ENCODE peak calls at places on chromosome 5, in five cellular contexts. One of them, this sample, is unnamed.

GRCh38 chr5:133245191-133246052 is 193.6 kb downstream of the HSPA4 start:
- DNase-seq in upper lobe of left lung: no peak
- DNase-seq in esophagus squamous epithelium: no peak
- DNase-seq in cardiac muscle cell: no peak
- DNase-seq in sigmoid colon: no peak
- DNase-seq in this sample: no peak

GRCh38 chr5:110075656-110076055 is 385.9 kb downstream of the MAN2A1 start:
- DNase-seq in upper lobe of left lung: no peak
- DNase-seq in esophagus squamous epithelium: no peak
- DNase-seq in cardiac muscle cell: no peak
- DNase-seq in sigmoid colon: no peak
- DNase-seq in this sample: no peak

GRCh38 chr5:67065237-67065636 is 131.4 kb downstream of the CD180 start:
- DNase-seq in upper lobe of left lung: no peak
- DNase-seq in esophagus squamous epithelium: no peak
- DNase-seq in cardiac muscle cell: peak; percentile 28
- DNase-seq in sigmoid colon: no peak
- DNase-seq in this sample: no peak

GRCh38 chr5:121949885-121950284 is 11.9 kb upstream of the SRFBP1 start:
- DNase-seq in upper lobe of left lung: no peak
- DNase-seq in esophagus squamous epithelium: no peak
- DNase-seq in cardiac muscle cell: peak; percentile 72
- DNase-seq in sigmoid colon: no peak
- DNase-seq in this sample: no peak

GRCh38 chr5:171494452-171495121 is 75.1 kb downstream of the FGF18 start:
- DNase-seq in upper lobe of left lung: peak; percentile 83
- DNase-seq in esophagus squamous epithelium: no peak
- DNase-seq in cardiac muscle cell: peak; percentile 79
- DNase-seq in sigmoid colon: peak; percentile 82
- DNase-seq in this sample: no peak

GRCh38 chr5:61304611-61305369 is 27.3 kb upstream of the ZSWIM6 start:
- DNase-seq in upper lobe of left lung: peak; percentile 27
- DNase-seq in esophagus squamous epithelium: no peak
- DNase-seq in cardiac muscle cell: no peak
- DNase-seq in sigmoid colon: no peak
- DNase-seq in this sample: no peak

GRCh38 chr5:173078878-173079277 is 22.7 kb downstream of the CREBRF start:
- DNase-seq in upper lobe of left lung: no peak
- DNase-seq in esophagus squamous epithelium: no peak
- DNase-seq in cardiac muscle cell: no peak
- DNase-seq in sigmoid colon: no peak
- DNase-seq in this sample: no peak

GRCh38 chr5:116320486-116320885 is 235.7 kb downstream of the COMMD10 start:
- DNase-seq in upper lobe of left lung: no peak
- DNase-seq in esophagus squamous epithelium: no peak
- DNase-seq in cardiac muscle cell: no peak
- DNase-seq in sigmoid colon: no peak
- DNase-seq in this sample: no peak

GRCh38 chr5:55096860-55097259 is 5.6 kb upstream of the GZMA start:
- DNase-seq in upper lobe of left lung: no peak
- DNase-seq in esophagus squamous epithelium: no peak
- DNase-seq in cardiac muscle cell: no peak
- DNase-seq in sigmoid colon: no peak
- DNase-seq in this sample: no peak

GRCh38 chr5:58939664-58940063 is 356.8 kb downstream of the RAB3C start:
- DNase-seq in upper lobe of left lung: no peak
- DNase-seq in esophagus squamous epithelium: no peak
- DNase-seq in cardiac muscle cell: no peak
- DNase-seq in sigmoid colon: no peak
- DNase-seq in this sample: no peak

GRCh38 chr5:116442095-116442534 is 132.5 kb downstream of the SEMA6A start:
- DNase-seq in upper lobe of left lung: no peak
- DNase-seq in esophagus squamous epithelium: no peak
- DNase-seq in cardiac muscle cell: no peak
- DNase-seq in sigmoid colon: no peak
- DNase-seq in this sample: no peak

GRCh38 chr5:141654298-141654697 is 3.1 kb upstream of the FCHSD1 start:
- DNase-seq in upper lobe of left lung: no peak
- DNase-seq in esophagus squamous epithelium: no peak
- DNase-seq in cardiac muscle cell: no peak
- DNase-seq in sigmoid colon: no peak
- DNase-seq in this sample: no peak

GRCh38 chr5:140041099-140041491 is 2.0 kb downstream of the NRG2 start:
- DNase-seq in upper lobe of left lung: no peak
- DNase-seq in esophagus squamous epithelium: no peak
- DNase-seq in cardiac muscle cell: no peak
- DNase-seq in sigmoid colon: no peak
- DNase-seq in this sample: no peak

GRCh38 chr5:151233576-151234202 is 9.8 kb upstream of the CCDC69 start:
- DNase-seq in upper lobe of left lung: no peak
- DNase-seq in esophagus squamous epithelium: no peak
- DNase-seq in cardiac muscle cell: no peak
- DNase-seq in sigmoid colon: no peak
- DNase-seq in this sample: no peak

GRCh38 chr5:115843444-115844130 is 1.9 kb downstream of the AP3S1 start:
- DNase-seq in upper lobe of left lung: no peak
- DNase-seq in esophagus squamous epithelium: no peak
- DNase-seq in cardiac muscle cell: no peak
- DNase-seq in sigmoid colon: no peak
- DNase-seq in this sample: no peak

GRCh38 chr5:43019615-43020293 is 20.4 kb downstream of the ANXA2R start:
- DNase-seq in upper lobe of left lung: peak; percentile 36
- DNase-seq in esophagus squamous epithelium: peak; percentile 62
- DNase-seq in cardiac muscle cell: peak; percentile 71
- DNase-seq in sigmoid colon: no peak
- DNase-seq in this sample: peak; percentile 77

GRCh38 chr5:172691886-172692285 is 50.8 kb downstream of the NEURL1B start:
- DNase-seq in upper lobe of left lung: no peak
- DNase-seq in esophagus squamous epithelium: no peak
- DNase-seq in cardiac muscle cell: no peak
- DNase-seq in sigmoid colon: peak; percentile 65
- DNase-seq in this sample: no peak

GRCh38 chr5:56825222-56825824 is 10.0 kb downstream of the MAP3K1 start:
- DNase-seq in upper lobe of left lung: no peak
- DNase-seq in esophagus squamous epithelium: no peak
- DNase-seq in cardiac muscle cell: peak; percentile 34
- DNase-seq in sigmoid colon: no peak
- DNase-seq in this sample: no peak

GRCh38 chr5:135466178-135467050 is 14.3 kb upstream of the TIFAB start:
- DNase-seq in upper lobe of left lung: peak; percentile 93
- DNase-seq in esophagus squamous epithelium: no peak
- DNase-seq in cardiac muscle cell: peak; percentile 89
- DNase-seq in sigmoid colon: peak; percentile 87
- DNase-seq in this sample: peak; percentile 16

GRCh38 chr5:16152601-16153568 is 26.7 kb downstream of the MARCHF11 start:
- DNase-seq in upper lobe of left lung: no peak
- DNase-seq in esophagus squamous epithelium: no peak
- DNase-seq in cardiac muscle cell: no peak
- DNase-seq in sigmoid colon: no peak
- DNase-seq in this sample: no peak

GRCh38 chr5:135194573-135195266 is 160.7 kb upstream of the PITX1 start:
- DNase-seq in upper lobe of left lung: no peak
- DNase-seq in esophagus squamous epithelium: no peak
- DNase-seq in cardiac muscle cell: no peak
- DNase-seq in sigmoid colon: peak; percentile 62
- DNase-seq in this sample: no peak

GRCh38 chr5:81140942-81141341 is 92.2 kb upstream of the CKMT2 start:
- DNase-seq in upper lobe of left lung: no peak
- DNase-seq in esophagus squamous epithelium: no peak
- DNase-seq in cardiac muscle cell: no peak
- DNase-seq in sigmoid colon: no peak
- DNase-seq in this sample: no peak

GRCh38 chr5:14240366-14240765 is 97.2 kb downstream of the TRIO start:
- DNase-seq in upper lobe of left lung: no peak
- DNase-seq in esophagus squamous epithelium: no peak
- DNase-seq in cardiac muscle cell: no peak
- DNase-seq in sigmoid colon: no peak
- DNase-seq in this sample: no peak

GRCh38 chr5:109529520-109529919 is 119.7 kb upstream of the PJA2 start:
- DNase-seq in upper lobe of left lung: no peak
- DNase-seq in esophagus squamous epithelium: no peak
- DNase-seq in cardiac muscle cell: no peak
- DNase-seq in sigmoid colon: no peak
- DNase-seq in this sample: no peak

GRCh38 chr5:136642976-136643375 is 277.6 kb upstream of the TRPC7 start:
- DNase-seq in upper lobe of left lung: no peak
- DNase-seq in esophagus squamous epithelium: no peak
- DNase-seq in cardiac muscle cell: no peak
- DNase-seq in sigmoid colon: no peak
- DNase-seq in this sample: no peak

GRCh38 chr5:61178702-61179101 is 16.4 kb upstream of the SMIM15 start:
- DNase-seq in upper lobe of left lung: no peak
- DNase-seq in esophagus squamous epithelium: no peak
- DNase-seq in cardiac muscle cell: no peak
- DNase-seq in sigmoid colon: no peak
- DNase-seq in this sample: no peak

GRCh38 chr5:24142346-24142745 is 502.4 kb downstream of the CDH10 start:
- DNase-seq in upper lobe of left lung: no peak
- DNase-seq in esophagus squamous epithelium: no peak
- DNase-seq in cardiac muscle cell: no peak
- DNase-seq in sigmoid colon: no peak
- DNase-seq in this sample: no peak

GRCh38 chr5:104998572-104998971 is 1436.0 kb upstream of the NUDT12 start:
- DNase-seq in upper lobe of left lung: no peak
- DNase-seq in esophagus squamous epithelium: no peak
- DNase-seq in cardiac muscle cell: no peak
- DNase-seq in sigmoid colon: no peak
- DNase-seq in this sample: no peak

GRCh38 chr5:160852049-160852448 is at the start of gene ATP10B:
- DNase-seq in upper lobe of left lung: no peak
- DNase-seq in esophagus squamous epithelium: no peak
- DNase-seq in cardiac muscle cell: no peak
- DNase-seq in sigmoid colon: no peak
- DNase-seq in this sample: no peak

GRCh38 chr5:168282120-168282519 is 9.3 kb upstream of the WWC1 start:
- DNase-seq in upper lobe of left lung: peak; percentile 80
- DNase-seq in esophagus squamous epithelium: no peak
- DNase-seq in cardiac muscle cell: no peak
- DNase-seq in sigmoid colon: no peak
- DNase-seq in this sample: no peak

GRCh38 chr5:92653730-92654461 is 927.1 kb downstream of the NR2F1-AS1 start:
- DNase-seq in upper lobe of left lung: no peak
- DNase-seq in esophagus squamous epithelium: no peak
- DNase-seq in cardiac muscle cell: no peak
- DNase-seq in sigmoid colon: no peak
- DNase-seq in this sample: no peak

GRCh38 chr5:137900925-137901817 is 11.9 kb downstream of the PKD2L2 start:
- DNase-seq in upper lobe of left lung: no peak
- DNase-seq in esophagus squamous epithelium: no peak
- DNase-seq in cardiac muscle cell: no peak
- DNase-seq in sigmoid colon: no peak
- DNase-seq in this sample: no peak

GRCh38 chr5:6359941-6360683 is 18.2 kb downstream of the MED10 start:
- DNase-seq in upper lobe of left lung: no peak
- DNase-seq in esophagus squamous epithelium: no peak
- DNase-seq in cardiac muscle cell: no peak
- DNase-seq in sigmoid colon: no peak
- DNase-seq in this sample: no peak

GRCh38 chr5:95331358-95331757 is 46.5 kb upstream of the MCTP1 start:
- DNase-seq in upper lobe of left lung: no peak
- DNase-seq in esophagus squamous epithelium: no peak
- DNase-seq in cardiac muscle cell: no peak
- DNase-seq in sigmoid colon: no peak
- DNase-seq in this sample: no peak

GRCh38 chr5:159034083-159034824 is 65.5 kb downstream of the EBF1 start:
- DNase-seq in upper lobe of left lung: no peak
- DNase-seq in esophagus squamous epithelium: no peak
- DNase-seq in cardiac muscle cell: no peak
- DNase-seq in sigmoid colon: no peak
- DNase-seq in this sample: no peak

GRCh38 chr5:159031915-159032314 is 67.8 kb downstream of the EBF1 start:
- DNase-seq in upper lobe of left lung: no peak
- DNase-seq in esophagus squamous epithelium: no peak
- DNase-seq in cardiac muscle cell: no peak
- DNase-seq in sigmoid colon: no peak
- DNase-seq in this sample: no peak

GRCh38 chr5:159032656-159033350 is 66.9 kb downstream of the EBF1 start:
- DNase-seq in upper lobe of left lung: no peak
- DNase-seq in esophagus squamous epithelium: no peak
- DNase-seq in cardiac muscle cell: peak; percentile 28
- DNase-seq in sigmoid colon: no peak
- DNase-seq in this sample: no peak

GRCh38 chr5:159031513-159031912 is 68.2 kb downstream of the EBF1 start:
- DNase-seq in upper lobe of left lung: no peak
- DNase-seq in esophagus squamous epithelium: no peak
- DNase-seq in cardiac muscle cell: peak; percentile 22
- DNase-seq in sigmoid colon: no peak
- DNase-seq in this sample: no peak

GRCh38 chr5:159033351-159033657 is 66.4 kb downstream of the EBF1 start:
- DNase-seq in upper lobe of left lung: no peak
- DNase-seq in esophagus squamous epithelium: no peak
- DNase-seq in cardiac muscle cell: no peak
- DNase-seq in sigmoid colon: no peak
- DNase-seq in this sample: no peak
- H3K27ac ChIP-seq in upper lobe of left lung: no peak overlapping the region
- H3K27ac ChIP-seq in esophagus squamous epithelium: no peak overlapping the region
- H3K27ac ChIP-seq in cardiac muscle cell: no peak overlapping the region
- H3K27ac ChIP-seq in sigmoid colon: no peak overlapping the region
- H3K27ac ChIP-seq in this sample: no peak overlapping the region

DNA sequence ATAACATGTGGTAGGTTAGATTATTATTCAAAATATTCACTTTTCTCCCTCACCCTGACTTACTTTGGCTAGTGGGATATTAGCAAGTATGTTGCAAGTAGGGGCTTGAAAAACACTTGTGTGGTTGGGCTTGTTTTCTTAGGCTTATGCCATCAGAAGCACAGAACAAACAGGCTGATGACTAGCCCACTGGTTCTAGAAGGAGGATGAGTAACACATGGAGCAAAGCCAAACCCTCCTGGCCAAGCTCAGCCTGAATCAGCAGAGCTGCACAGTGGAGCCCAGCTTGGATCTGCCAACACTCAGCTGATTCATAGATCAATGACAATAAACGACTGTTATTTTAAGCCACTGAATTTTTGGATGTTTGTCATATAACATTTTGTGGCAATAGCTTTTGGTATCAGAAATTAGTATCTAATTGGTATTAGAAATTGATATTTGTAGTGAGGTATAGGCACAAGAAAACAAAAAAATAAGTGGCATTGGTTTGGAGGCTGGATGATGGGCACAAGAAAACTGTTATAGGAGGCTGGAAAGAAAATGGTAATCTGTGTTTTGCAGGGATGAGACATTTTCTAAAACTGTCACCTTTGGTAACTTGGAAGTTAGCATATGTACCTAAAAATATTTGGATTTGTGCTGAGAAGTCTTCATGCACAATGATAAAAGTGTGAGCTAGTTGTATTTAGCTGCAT is 46.1 kb upstream of the ZBED3 start:
- DNase-seq in upper lobe of left lung: no peak
- DNase-seq in esophagus squamous epithelium: peak; percentile 13
- DNase-seq in cardiac muscle cell: no peak
- DNase-seq in sigmoid colon: peak; percentile 82
- DNase-seq in this sample: no peak
- H3K4me3 ChIP-seq in upper lobe of left lung: no peak overlapping the region
- H3K4me3 ChIP-seq in esophagus squamous epithelium: no peak overlapping the region
- H3K4me3 ChIP-seq in cardiac muscle cell: no peak overlapping the region
- H3K4me3 ChIP-seq in sigmoid colon: no peak overlapping the region
- H3K4me3 ChIP-seq in this sample: no peak overlapping the region

GRCh38 chr5:78519198-78519941 is 129.2 kb downstream of the LHFPL2 start:
- DNase-seq in upper lobe of left lung: no peak
- DNase-seq in esophagus squamous epithelium: no peak
- DNase-seq in cardiac muscle cell: no peak
- DNase-seq in sigmoid colon: no peak
- DNase-seq in this sample: no peak
- H3K27ac ChIP-seq in upper lobe of left lung: peak overlapping the region; percentile 61
- H3K27ac ChIP-seq in esophagus squamous epithelium: peak overlapping the region; percentile 35
- H3K27ac ChIP-seq in cardiac muscle cell: peak overlapping the region; percentile 63
- H3K27ac ChIP-seq in sigmoid colon: peak overlapping the region; percentile 43
- H3K27ac ChIP-seq in this sample: no peak overlapping the region

GRCh38 chr5:35856186-35857003 is at the start of gene IL7R:
- DNase-seq in upper lobe of left lung: no peak
- DNase-seq in esophagus squamous epithelium: no peak
- DNase-seq in cardiac muscle cell: no peak
- DNase-seq in sigmoid colon: no peak
- DNase-seq in this sample: no peak
- H3K4me3 ChIP-seq in upper lobe of left lung: peak within 1 kb of the TSS; percentile 33
- H3K4me3 ChIP-seq in esophagus squamous epithelium: no peak within 1 kb of the TSS
- H3K4me3 ChIP-seq in cardiac muscle cell: no peak within 1 kb of the TSS
- H3K4me3 ChIP-seq in sigmoid colon: no peak within 1 kb of the TSS
- H3K4me3 ChIP-seq in this sample: peak within 1 kb of the TSS; percentile 64

This sample was measured in effector memory CD4-positive, alpha-beta T cell.